ENCODE peak calls at places on chromosomes 3 and 15, in six cellular contexts. One of them, this sample, is unnamed.

GRCh38 chr15:78302579-78302978 is 3.2 kb upstream of the SKIC8 start:
- DNase-seq in H1: no peak
- DNase-seq in GM12892: no peak
- DNase-seq in HepG2: no peak
- DNase-seq in GM12878: no peak
- DNase-seq in K562: peak
- DNase-seq in this sample: no peak

GRCh38 chr3:42009456-42009855 is 47.6 kb upstream of the ULK4 start:
- DNase-seq in K562: no peak
- DNase-seq in HepG2: no peak
- DNase-seq in H1: no peak
- DNase-seq in GM12892: no peak
- DNase-seq in GM12878: no peak
- DNase-seq in this sample: no peak

GRCh38 chr15:37628507-37628906 is 305.9 kb upstream of the TMCO5A start:
- DNase-seq in GM12878: no peak
- DNase-seq in H1: no peak
- DNase-seq in GM12892: no peak
- DNase-seq in K562: no peak
- DNase-seq in HepG2: no peak
- DNase-seq in this sample: no peak

GRCh38 chr3:186239321-186239720 is 122.7 kb downstream of the DGKG start:
- DNase-seq in K562: no peak
- DNase-seq in GM12892: no peak
- DNase-seq in H1: no peak
- DNase-seq in HepG2: no peak
- DNase-seq in GM12878: no peak
- DNase-seq in this sample: no peak

GRCh38 chr15:91965501-91966180 is 112.1 kb downstream of the SLCO3A1 start:
- DNase-seq in GM12892: no peak
- DNase-seq in GM12878: no peak
- DNase-seq in K562: no peak
- DNase-seq in HepG2: no peak
- DNase-seq in H1: no peak
- DNase-seq in this sample: no peak

GRCh38 chr3:184005981-184006507 is 11.6 kb downstream of the ABCC5 start:
- DNase-seq in GM12892: peak
- DNase-seq in GM12878: peak
- DNase-seq in K562: peak
- DNase-seq in H1: no peak
- DNase-seq in HepG2: no peak
- DNase-seq in this sample: peak

GRCh38 chr3:32334675-32335074 is 57.0 kb upstream of the CMTM7 start:
- DNase-seq in H1: no peak
- DNase-seq in GM12892: no peak
- DNase-seq in GM12878: no peak
- DNase-seq in HepG2: no peak
- DNase-seq in K562: peak
- DNase-seq in this sample: no peak

GRCh38 chr3:130656627-130657026 is 90.0 kb downstream of the PIK3R4 start:
- DNase-seq in HepG2: no peak
- DNase-seq in H1: no peak
- DNase-seq in K562: no peak
- DNase-seq in GM12892: no peak
- DNase-seq in GM12878: no peak
- DNase-seq in this sample: no peak

GRCh38 chr3:17678116-17678741 is 64.2 kb downstream of the TBC1D5 start:
- DNase-seq in GM12892: no peak
- DNase-seq in H1: no peak
- DNase-seq in K562: no peak
- DNase-seq in GM12878: no peak
- DNase-seq in HepG2: no peak
- DNase-seq in this sample: no peak

GRCh38 chr3:12891985-12892839 is 50.8 kb upstream of the RPL32 start:
- DNase-seq in GM12878: no peak
- DNase-seq in HepG2: peak
- DNase-seq in GM12892: no peak
- DNase-seq in H1: no peak
- DNase-seq in K562: peak
- DNase-seq in this sample: no peak

GRCh38 chr3:60497922-60498321 is 753.3 kb downstream of the FHIT start:
- DNase-seq in GM12878: no peak
- DNase-seq in H1: no peak
- DNase-seq in K562: no peak
- DNase-seq in HepG2: no peak
- DNase-seq in GM12892: no peak
- DNase-seq in this sample: no peak

GRCh38 chr3:116070102-116070501 is 375.2 kb downstream of the LSAMP start:
- DNase-seq in GM12892: no peak
- DNase-seq in GM12878: no peak
- DNase-seq in K562: no peak
- DNase-seq in H1: no peak
- DNase-seq in HepG2: no peak
- DNase-seq in this sample: no peak

GRCh38 chr3:123386477-123387040 is 62.3 kb downstream of the ADCY5 start:
- DNase-seq in GM12892: no peak
- DNase-seq in HepG2: no peak
- DNase-seq in GM12878: no peak
- DNase-seq in K562: no peak
- DNase-seq in H1: no peak
- DNase-seq in this sample: no peak

GRCh38 chr3:16369885-16370284 is 104.9 kb downstream of the OXNAD1 start:
- DNase-seq in GM12892: no peak
- DNase-seq in H1: peak
- DNase-seq in GM12878: no peak
- DNase-seq in HepG2: no peak
- DNase-seq in K562: no peak
- DNase-seq in this sample: no peak

GRCh38 chr3:102002056-102002455 is 152.7 kb downstream of the NFKBIZ start:
- DNase-seq in H1: no peak
- DNase-seq in GM12892: no peak
- DNase-seq in HepG2: no peak
- DNase-seq in K562: no peak
- DNase-seq in GM12878: no peak
- DNase-seq in this sample: no peak

GRCh38 chr15:51634591-51635198 is 12.1 kb upstream of the DMXL2 start:
- DNase-seq in H1: no peak
- DNase-seq in HepG2: no peak
- DNase-seq in GM12892: no peak
- DNase-seq in GM12878: no peak
- DNase-seq in K562: peak
- DNase-seq in this sample: no peak

GRCh38 chr15:39936681-39937080 is 2.8 kb downstream of the EIF2AK4 start:
- DNase-seq in HepG2: no peak
- DNase-seq in K562: no peak
- DNase-seq in H1: no peak
- DNase-seq in GM12892: no peak
- DNase-seq in GM12878: no peak
- DNase-seq in this sample: no peak

GRCh38 chr15:67915374-67916050 is 75.7 kb upstream of the RNU6-1 start:
- DNase-seq in GM12878: no peak
- DNase-seq in GM12892: no peak
- DNase-seq in H1: no peak
- DNase-seq in HepG2: peak
- DNase-seq in K562: no peak
- DNase-seq in this sample: no peak

GRCh38 chr3:45962033-45962432 is 18.8 kb downstream of the CXCR6 start:
- DNase-seq in GM12878: no peak
- DNase-seq in K562: no peak
- DNase-seq in HepG2: no peak
- DNase-seq in H1: no peak
- DNase-seq in GM12892: no peak
- DNase-seq in this sample: peak

GRCh38 chr3:12148183-12148940 is 10.3 kb downstream of the TIMP4 start:
- DNase-seq in GM12878: no peak
- DNase-seq in K562: no peak
- DNase-seq in HepG2: no peak
- DNase-seq in H1: no peak
- DNase-seq in GM12892: no peak
- DNase-seq in this sample: no peak

GRCh38 chr3:12155833-12156232 is 2.9 kb downstream of the TIMP4 start:
- DNase-seq in GM12892: no peak
- DNase-seq in K562: peak
- DNase-seq in HepG2: peak
- DNase-seq in H1: no peak
- DNase-seq in GM12878: no peak
- DNase-seq in this sample: no peak

GRCh38 chr15:60349589-60349988 is 48.2 kb downstream of the ANXA2 start:
- DNase-seq in GM12892: no peak
- DNase-seq in H1: no peak
- DNase-seq in GM12878: no peak
- DNase-seq in K562: no peak
- DNase-seq in HepG2: no peak
- DNase-seq in this sample: no peak

GRCh38 chr3:112128843-112129727 is 4.0 kb downstream of the GCSAM start:
- DNase-seq in GM12878: no peak
- DNase-seq in H1: no peak
- DNase-seq in HepG2: no peak
- DNase-seq in GM12892: no peak
- DNase-seq in K562: no peak
- DNase-seq in this sample: no peak

GRCh38 chr3:141100112-141100511 is 49.0 kb downstream of the SPSB4 start:
- DNase-seq in H1: no peak
- DNase-seq in GM12878: no peak
- DNase-seq in K562: no peak
- DNase-seq in GM12892: no peak
- DNase-seq in HepG2: no peak
- DNase-seq in this sample: no peak

GRCh38 chr3:11350374-11350773 is 78.2 kb downstream of the ATG7 start:
- DNase-seq in HepG2: no peak
- DNase-seq in H1: no peak
- DNase-seq in GM12878: no peak
- DNase-seq in GM12892: no peak
- DNase-seq in K562: no peak
- DNase-seq in this sample: no peak

GRCh38 chr3:86930831-86931230 is 60.1 kb downstream of the VGLL3 start:
- DNase-seq in GM12878: no peak
- DNase-seq in K562: no peak
- DNase-seq in GM12892: no peak
- DNase-seq in H1: no peak
- DNase-seq in HepG2: no peak
- DNase-seq in this sample: no peak

GRCh38 chr3:22399566-22399965 is 648.6 kb upstream of the ZNF385D start:
- DNase-seq in H1: no peak
- DNase-seq in HepG2: no peak
- DNase-seq in K562: no peak
- DNase-seq in GM12878: no peak
- DNase-seq in GM12892: no peak
- DNase-seq in this sample: no peak

GRCh38 chr15:79896634-79897379 is at the start of gene MTHFS:
- DNase-seq in GM12878: no peak
- DNase-seq in H1: peak
- DNase-seq in HepG2: peak
- DNase-seq in K562: peak
- DNase-seq in GM12892: peak
- DNase-seq in this sample: peak

GRCh38 chr3:124213641-124214040 is 221.7 kb upstream of the ROPN1 start:
- DNase-seq in HepG2: no peak
- DNase-seq in GM12892: no peak
- DNase-seq in K562: no peak
- DNase-seq in H1: no peak
- DNase-seq in GM12878: no peak
- DNase-seq in this sample: no peak

GRCh38 chr3:10983219-10983916 is 9.2 kb upstream of the SLC6A1 start:
- DNase-seq in GM12878: no peak
- DNase-seq in H1: no peak
- DNase-seq in HepG2: peak
- DNase-seq in K562: peak
- DNase-seq in GM12892: peak
- DNase-seq in this sample: peak

GRCh38 chr15:52208306-52208946 is 17.2 kb upstream of the GNB5 start:
- DNase-seq in HepG2: peak
- DNase-seq in GM12892: peak
- DNase-seq in GM12878: no peak
- DNase-seq in K562: peak
- DNase-seq in H1: peak
- DNase-seq in this sample: peak

GRCh38 chr3:192090586-192090985 is 629.6 kb downstream of the PYDC2 start:
- DNase-seq in GM12892: no peak
- DNase-seq in K562: no peak
- DNase-seq in GM12878: no peak
- DNase-seq in HepG2: peak
- DNase-seq in H1: no peak
- DNase-seq in this sample: no peak
- TF ChIP-seq POLR2A in GM12892: no peak
- TF ChIP-seq POLR2A in K562: no peak
- TF ChIP-seq POLR2A in GM12878: no peak
- TF ChIP-seq POLR2A in HepG2: no peak
- TF ChIP-seq POLR2A in H1: no peak
- TF ChIP-seq POLR2A in this sample: no peak

DNA sequence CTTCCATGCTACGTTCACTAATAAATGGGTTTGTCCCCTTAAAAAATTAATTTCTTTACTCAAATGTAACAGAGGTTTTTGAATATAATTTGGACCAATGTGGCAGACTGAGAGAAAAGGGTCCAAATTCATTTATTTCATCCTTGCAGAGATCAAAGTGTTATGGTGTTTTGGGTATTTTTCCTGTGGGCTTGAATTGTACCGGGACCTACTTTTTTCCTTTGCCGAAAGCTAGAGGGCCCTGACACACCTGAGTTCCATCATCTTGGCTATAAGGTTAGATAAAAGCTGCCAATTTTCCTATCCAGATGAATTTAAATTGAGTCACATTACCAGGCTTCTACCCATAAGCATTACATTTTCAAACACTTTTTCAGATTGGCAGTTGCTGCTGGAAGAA is 893 bp downstream of the CCNB2 start:
- DNase-seq in GM12878: no peak
- DNase-seq in K562: peak
- DNase-seq in GM12892: no peak
- DNase-seq in HepG2: no peak
- DNase-seq in H1: no peak
- DNase-seq in this sample: no peak
- TF ChIP-seq TAF1 in GM12878: no peak
- TF ChIP-seq TAF1 in K562: no peak
- TF ChIP-seq TAF1 in GM12892: no peak
- TF ChIP-seq TAF1 in HepG2: no peak
- TF ChIP-seq TAF1 in H1: no peak
- TF ChIP-seq TAF1 in this sample: no peak

GRCh38 chr3:157793745-157794144 is 290.5 kb upstream of the VEPH1 start:
- DNase-seq in GM12878: no peak
- DNase-seq in K562: no peak
- DNase-seq in H1: no peak
- DNase-seq in GM12892: no peak
- DNase-seq in HepG2: no peak
- DNase-seq in this sample: no peak
- TF ChIP-seq POLR2A in GM12878: no peak
- TF ChIP-seq POLR2A in K562: no peak
- TF ChIP-seq POLR2A in H1: no peak
- TF ChIP-seq POLR2A in GM12892: no peak
- TF ChIP-seq POLR2A in HepG2: no peak
- TF ChIP-seq POLR2A in this sample: no peak

DNA sequence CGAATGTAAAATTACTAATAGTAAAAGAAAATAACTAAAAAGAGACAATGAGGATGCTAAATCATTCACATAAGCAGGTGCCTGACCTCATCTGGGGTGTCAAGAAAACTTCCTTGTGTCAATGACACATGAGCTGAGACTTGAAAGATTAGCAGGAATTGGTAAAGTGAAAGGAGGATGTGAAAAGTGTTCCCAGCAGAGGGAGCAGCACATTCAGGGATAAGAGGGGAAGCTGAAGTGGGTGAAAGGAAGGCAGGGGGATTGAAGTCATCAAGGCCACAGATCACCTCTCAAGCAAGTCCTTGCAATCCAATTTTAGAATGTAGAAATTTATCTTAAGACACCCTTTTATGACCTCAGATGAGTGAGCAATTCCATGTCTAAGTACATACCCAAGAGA is 60.2 kb upstream of the ACP3 start:
- DNase-seq in GM12892: no peak
- DNase-seq in K562: peak
- DNase-seq in GM12878: no peak
- DNase-seq in H1: no peak
- DNase-seq in HepG2: peak
- DNase-seq in this sample: no peak
- TF ChIP-seq TAF1 in GM12892: no peak
- TF ChIP-seq TAF1 in K562: no peak
- TF ChIP-seq TAF1 in GM12878: no peak
- TF ChIP-seq TAF1 in H1: no peak
- TF ChIP-seq TAF1 in HepG2: no peak
- TF ChIP-seq TAF1 in this sample: no peak